ENCODE peak calls at places on chromosomes 7 and 10, in eight cellular contexts. One of them, this sample, is unnamed.

GRCh38 chr10:79335094-79335469 is 12.2 kb upstream of the PPIF start:
- DNase-seq in left lobe of liver: no peak
- DNase-seq in left lung: no peak
- DNase-seq in T47D: no peak
- DNase-seq in NCI-H1092: no peak
- DNase-seq in activated T-helper 2 cell treated with anti-CD3 and anti-CD28 coated beads, Interferon-gamma antibody, Interleukin-2, Interleukin-4, amounts not matched to agents 10 μg/mL and 5 μg/mL and 100 μg/mL, durations not matched to agents 14 hours and 24 hours and 36 hours: no peak
- DNase-seq in T-helper 2 cell: no peak
- DNase-seq in uterus: no peak
- DNase-seq in this sample: no peak

GRCh38 chr7:5679741-5680473 is 101.6 kb downstream of the RNF216 start:
- DNase-seq in uterus: no peak
- DNase-seq in left lung: no peak
- DNase-seq in activated T-helper 2 cell treated with anti-CD3 and anti-CD28 coated beads, Interferon-gamma antibody, Interleukin-2, Interleukin-4, amounts not matched to agents 10 μg/mL and 5 μg/mL and 100 μg/mL, durations not matched to agents 14 hours and 24 hours and 36 hours: no peak
- DNase-seq in T-helper 2 cell: no peak
- DNase-seq in NCI-H1092: no peak
- DNase-seq in T47D: no peak
- DNase-seq in left lobe of liver: no peak
- DNase-seq in this sample: peak; percentile 96

GRCh38 chr7:158317238-158318205 is 270.1 kb downstream of the PTPRN2 start:
- DNase-seq in T47D: no peak
- DNase-seq in left lobe of liver: no peak
- DNase-seq in NCI-H1092: no peak
- DNase-seq in activated T-helper 2 cell treated with anti-CD3 and anti-CD28 coated beads, Interferon-gamma antibody, Interleukin-2, Interleukin-4, amounts not matched to agents 10 μg/mL and 5 μg/mL and 100 μg/mL, durations not matched to agents 14 hours and 24 hours and 36 hours: no peak
- DNase-seq in T-helper 2 cell: no peak
- DNase-seq in left lung: no peak
- DNase-seq in uterus: no peak
- DNase-seq in this sample: no peak

GRCh38 chr7:50667789-50668226 is 102.6 kb upstream of the DDC start:
- DNase-seq in NCI-H1092: no peak
- DNase-seq in left lung: no peak
- DNase-seq in activated T-helper 2 cell treated with anti-CD3 and anti-CD28 coated beads, Interferon-gamma antibody, Interleukin-2, Interleukin-4, amounts not matched to agents 10 μg/mL and 5 μg/mL and 100 μg/mL, durations not matched to agents 14 hours and 24 hours and 36 hours: no peak
- DNase-seq in left lobe of liver: peak; percentile 64
- DNase-seq in T47D: no peak
- DNase-seq in T-helper 2 cell: no peak
- DNase-seq in uterus: peak; percentile 41
- DNase-seq in this sample: no peak

GRCh38 chr7:22564511-22565045 is 64.6 kb upstream of the STEAP1B start:
- DNase-seq in uterus: no peak
- DNase-seq in left lung: no peak
- DNase-seq in T47D: no peak
- DNase-seq in left lobe of liver: no peak
- DNase-seq in NCI-H1092: no peak
- DNase-seq in activated T-helper 2 cell treated with anti-CD3 and anti-CD28 coated beads, Interferon-gamma antibody, Interleukin-2, Interleukin-4, amounts not matched to agents 10 μg/mL and 5 μg/mL and 100 μg/mL, durations not matched to agents 14 hours and 24 hours and 36 hours: no peak
- DNase-seq in T-helper 2 cell: no peak
- DNase-seq in this sample: no peak

GRCh38 chr7:70736715-70737460 is 395.1 kb upstream of the GALNT17 start:
- DNase-seq in activated T-helper 2 cell treated with anti-CD3 and anti-CD28 coated beads, Interferon-gamma antibody, Interleukin-2, Interleukin-4, amounts not matched to agents 10 μg/mL and 5 μg/mL and 100 μg/mL, durations not matched to agents 14 hours and 24 hours and 36 hours: no peak
- DNase-seq in NCI-H1092: no peak
- DNase-seq in uterus: peak; percentile 31
- DNase-seq in left lung: no peak
- DNase-seq in left lobe of liver: no peak
- DNase-seq in T47D: no peak
- DNase-seq in T-helper 2 cell: no peak
- DNase-seq in this sample: peak; percentile 14

GRCh38 chr10:77926566-77927342 is at the start of gene DLG5:
- DNase-seq in NCI-H1092: no peak
- DNase-seq in left lung: peak; percentile 88
- DNase-seq in activated T-helper 2 cell treated with anti-CD3 and anti-CD28 coated beads, Interferon-gamma antibody, Interleukin-2, Interleukin-4, amounts not matched to agents 10 μg/mL and 5 μg/mL and 100 μg/mL, durations not matched to agents 14 hours and 24 hours and 36 hours: peak; percentile 25
- DNase-seq in T-helper 2 cell: no peak
- DNase-seq in T47D: peak; percentile 89
- DNase-seq in left lobe of liver: peak; percentile 71
- DNase-seq in uterus: peak; percentile 79
- DNase-seq in this sample: no peak

GRCh38 chr7:8442814-8443304 is 9.4 kb downstream of the NXPH1 start:
- DNase-seq in left lobe of liver: no peak
- DNase-seq in activated T-helper 2 cell treated with anti-CD3 and anti-CD28 coated beads, Interferon-gamma antibody, Interleukin-2, Interleukin-4, amounts not matched to agents 10 μg/mL and 5 μg/mL and 100 μg/mL, durations not matched to agents 14 hours and 24 hours and 36 hours: peak; percentile 64
- DNase-seq in NCI-H1092: no peak
- DNase-seq in T47D: no peak
- DNase-seq in left lung: peak; percentile 87
- DNase-seq in uterus: no peak
- DNase-seq in T-helper 2 cell: peak; percentile 21
- DNase-seq in this sample: no peak

GRCh38 chr10:4934391-4934987 is 28.7 kb upstream of the AKR1C1 start:
- DNase-seq in T47D: no peak
- DNase-seq in left lobe of liver: no peak
- DNase-seq in activated T-helper 2 cell treated with anti-CD3 and anti-CD28 coated beads, Interferon-gamma antibody, Interleukin-2, Interleukin-4, amounts not matched to agents 10 μg/mL and 5 μg/mL and 100 μg/mL, durations not matched to agents 14 hours and 24 hours and 36 hours: no peak
- DNase-seq in T-helper 2 cell: no peak
- DNase-seq in NCI-H1092: no peak
- DNase-seq in left lung: no peak
- DNase-seq in uterus: no peak
- DNase-seq in this sample: no peak

GRCh38 chr7:94486206-94486605 is 23.4 kb upstream of the CASD1 start:
- DNase-seq in T-helper 2 cell: no peak
- DNase-seq in NCI-H1092: no peak
- DNase-seq in left lobe of liver: no peak
- DNase-seq in T47D: no peak
- DNase-seq in left lung: no peak
- DNase-seq in activated T-helper 2 cell treated with anti-CD3 and anti-CD28 coated beads, Interferon-gamma antibody, Interleukin-2, Interleukin-4, amounts not matched to agents 10 μg/mL and 5 μg/mL and 100 μg/mL, durations not matched to agents 14 hours and 24 hours and 36 hours: no peak
- DNase-seq in uterus: no peak
- DNase-seq in this sample: peak; percentile 1

GRCh38 chr10:91188889-91189288 is 31.6 kb upstream of the PCGF5 start:
- DNase-seq in T-helper 2 cell: no peak
- DNase-seq in T47D: no peak
- DNase-seq in uterus: no peak
- DNase-seq in NCI-H1092: no peak
- DNase-seq in left lobe of liver: no peak
- DNase-seq in left lung: no peak
- DNase-seq in activated T-helper 2 cell treated with anti-CD3 and anti-CD28 coated beads, Interferon-gamma antibody, Interleukin-2, Interleukin-4, amounts not matched to agents 10 μg/mL and 5 μg/mL and 100 μg/mL, durations not matched to agents 14 hours and 24 hours and 36 hours: no peak
- DNase-seq in this sample: no peak

This sample was measured in MV-4-11.